ENCODE peak calls at places on chromosomes 7 and 10, in seven cellular contexts. C, K, G, L, M, J and B are unnamed samples.

GRCh38 chr10:17216217-17216900 is 11.7 kb upstream of the VIM start:
- DNase-seq in C (peak), K (no peak), G (no peak), L (no peak), M (no peak), J (peak), B (peak)

GRCh38 chr7:41886906-41887311 is 184.0 kb upstream of the INHBA start:
- DNase-seq in C (no peak), K (no peak), G (no peak), L (no peak), M (no peak), J (peak), B (no peak)

GRCh38 chr7:121398246-121398645 is 2.1 kb upstream of the FAM3C start:
- DNase-seq in C (no peak), K (no peak), G (no peak), L (no peak), M (no peak), J (no peak), B (no peak)

GRCh38 chr7:96182424-96183158 is 139.3 kb downstream of the SLC25A13 start:
- DNase-seq in C (no peak), K (no peak), G (no peak), L (no peak), M (no peak), J (no peak), B (no peak)

GRCh38 chr10:132690401-132690800 is 95.5 kb downstream of the NKX6-2 start:
- DNase-seq in C (no peak), K (no peak), G (no peak), L (no peak), M (no peak), J (no peak), B (no peak)

GRCh38 chr10:29109700-29110099 is 179.2 kb upstream of the LYZL1 start:
- DNase-seq in C (no peak), K (no peak), G (no peak), L (no peak), M (no peak), J (no peak), B (no peak)

GRCh38 chr7:27214587-27214950 is 14.7 kb upstream of the HOXA13 start:
- DNase-seq in C (no peak), K (no peak), G (no peak), L (no peak), M (no peak), J (no peak), B (no peak)

GRCh38 chr10:16408379-16408778 is 28.4 kb upstream of the PTER start:
- DNase-seq in C (no peak), K (no peak), G (no peak), L (no peak), M (no peak), J (no peak), B (no peak)